ENCODE peak calls at places on chromosomes 3 and 15, in ten cellular contexts. U is AG04450, S is MG63, P is tibial nerve, N is H9, O is tibial artery, X is IMR-90, W is lower lobe of right lung, J is transverse colon, I is neural progenitor cell. T is an unnamed sample.

GRCh38 chr3:130491431-130491830 is 25.5 kb upstream of the COL6A6 start:
- DNase-seq in X (no peak), N (no peak), P (no peak), S (no peak), U (no peak), J (no peak), W (no peak), I (no peak), O (no peak), T (no peak)

GRCh38 chr3:140505256-140505655 is 172.6 kb upstream of the TRIM42 start:
- DNase-seq in I (peak; percentile 58), S (no peak), N (no peak), U (no peak), J (no peak), P (peak; percentile 26), O (no peak), X (no peak), W (no peak), T (no peak)

GRCh38 chr3:94776401-94776915 is 713.6 kb downstream of the NSUN3 start:
- DNase-seq in U (no peak), O (no peak), X (no peak), N (no peak), I (no peak), J (no peak), S (no peak), P (no peak), W (no peak), T (no peak)

GRCh38 chr3:48974076-48974864 is 15.8 kb upstream of the P4HTM start:
- DNase-seq in J (no peak), S (no peak), N (no peak), O (peak; percentile 15), W (no peak), U (no peak), I (no peak), P (no peak), X (no peak), T (no peak)

GRCh38 chr15:85282504-85283115 is 97.8 kb upstream of the AKAP13 start:
- DNase-seq in P (no peak), I (no peak), S (peak; percentile 89), U (peak; percentile 27), O (no peak), N (no peak), W (no peak), J (no peak), X (peak; percentile 71), T (no peak)

GRCh38 chr3:105866656-105867653 is 1.9 kb downstream of the CBLB start:
- DNase-seq in U (no peak), J (no peak), O (no peak), N (no peak), X (peak; percentile 40), W (no peak), I (peak; percentile 7), S (no peak), P (peak; percentile 40), T (no peak)

GRCh38 chr3:8443829-8444791 is 57.5 kb upstream of the LMCD1 start:
- DNase-seq in J (peak; percentile 88), N (peak; percentile 81), X (peak; percentile 99), I (peak; percentile 84), U (peak; percentile 96), P (peak; percentile 56), S (peak; percentile 88), O (peak; percentile 93), W (peak; percentile 92), T (peak; percentile 88)

GRCh38 chr15:85380860-85381535 is 595 bp downstream of the AKAP13 start:
- DNase-seq in J (peak; percentile 66), S (peak; percentile 59), I (peak; percentile 90), U (no peak), N (no peak), P (peak; percentile 22), W (peak; percentile 75), X (no peak), O (peak; percentile 75), T (peak; percentile 53)

GRCh38 chr15:40470423-40471104 is at the start of gene CHST14:
- DNase-seq in N (peak; percentile 74), P (peak; percentile 44), I (peak; percentile 82), S (peak; percentile 49), J (peak; percentile 64), X (peak; percentile 43), W (peak; percentile 69), O (peak; percentile 79), U (no peak), T (peak; percentile 92)

GRCh38 chr3:65854606-65855304 is 184.0 kb downstream of the MAGI1 start:
- DNase-seq in N (no peak), I (no peak), U (no peak), P (no peak), J (peak; percentile 66), X (peak; percentile 47), W (no peak), S (no peak), O (no peak), T (no peak)

GRCh38 chr3:52385157-52385556 is 59.7 kb downstream of the SEMA3G start:
- DNase-seq in X (peak; percentile 41), N (peak; percentile 93), P (no peak), J (no peak), S (peak; percentile 5), I (peak; percentile 90), O (no peak), U (no peak), W (no peak), T (no peak)

DNA sequence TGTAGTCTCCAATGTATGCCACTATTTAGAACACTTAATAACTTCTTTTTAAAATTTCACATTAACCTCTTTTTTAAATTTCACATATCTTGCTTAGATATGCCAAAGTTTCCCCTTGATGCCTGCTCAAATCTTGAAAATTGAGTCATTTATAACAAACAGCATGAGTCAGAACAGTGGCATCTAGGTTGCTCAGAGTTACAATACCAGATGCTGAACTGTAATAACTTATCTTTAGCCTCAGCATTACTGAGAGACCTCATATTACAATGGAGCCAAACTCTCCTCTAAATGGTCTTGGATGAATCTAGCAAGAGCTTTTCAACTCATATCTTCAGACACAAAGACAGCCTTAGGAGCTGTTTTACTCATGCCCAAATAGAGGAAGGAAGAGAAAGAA is 439.3 kb upstream of the ARPP21 start:
- DNase-seq in W (no peak), S (no peak), P (no peak), J (no peak), N (no peak), I (no peak), X (no peak), O (no peak), U (no peak), T (no peak)
- H3K9me3 ChIP-seq in W (no peaks in the 10 kb centered on the region), S (no peaks in the 10 kb centered on the region), P (no peaks in the 10 kb centered on the region), J (no peaks in the 10 kb centered on the region), N (no peaks in the 10 kb centered on the region), I (no peaks in the 10 kb centered on the region), X (peaks cover 6% of the 10 kb centered on the region), O (no peaks in the 10 kb centered on the region), U (no peaks in the 10 kb centered on the region), T (no peaks in the 10 kb centered on the region)

GRCh38 chr3:31589228-31589627 is 56.5 kb downstream of the STT3B start:
- DNase-seq in W (no peak), N (no peak), O (no peak), P (no peak), X (no peak), J (no peak), S (no peak), I (no peak), U (no peak), T (no peak)
- H3K9me3 ChIP-seq in W (peaks cover 12% of the 10 kb centered on the region), N (peaks cover 8% of the 10 kb centered on the region), O (peaks cover 6% of the 10 kb centered on the region), P (peaks cover 25% of the 10 kb centered on the region), X (peaks cover 2% of the 10 kb centered on the region), J (peaks cover 8% of the 10 kb centered on the region), S (peaks cover 4% of the 10 kb centered on the region), I (peaks cover 12% of the 10 kb centered on the region), U (no peaks in the 10 kb centered on the region), T (no peaks in the 10 kb centered on the region)

GRCh38 chr3:150691414-150692040 is 12.2 kb downstream of the ERICH6 start:
- DNase-seq in X (no peak), O (no peak), S (no peak), J (no peak), N (no peak), W (no peak), I (peak; percentile 15), U (no peak), P (no peak), T (no peak)
- H3K9me3 ChIP-seq in X (peaks cover 3% of the 10 kb centered on the region), O (no peaks in the 10 kb centered on the region), S (no peaks in the 10 kb centered on the region), J (no peaks in the 10 kb centered on the region), N (peaks cover 10% of the 10 kb centered on the region), W (peaks cover 7% of the 10 kb centered on the region), I (peaks cover 37% of the 10 kb centered on the region), U (no peaks in the 10 kb centered on the region), P (no peaks in the 10 kb centered on the region), T (no peaks in the 10 kb centered on the region)

DNA sequence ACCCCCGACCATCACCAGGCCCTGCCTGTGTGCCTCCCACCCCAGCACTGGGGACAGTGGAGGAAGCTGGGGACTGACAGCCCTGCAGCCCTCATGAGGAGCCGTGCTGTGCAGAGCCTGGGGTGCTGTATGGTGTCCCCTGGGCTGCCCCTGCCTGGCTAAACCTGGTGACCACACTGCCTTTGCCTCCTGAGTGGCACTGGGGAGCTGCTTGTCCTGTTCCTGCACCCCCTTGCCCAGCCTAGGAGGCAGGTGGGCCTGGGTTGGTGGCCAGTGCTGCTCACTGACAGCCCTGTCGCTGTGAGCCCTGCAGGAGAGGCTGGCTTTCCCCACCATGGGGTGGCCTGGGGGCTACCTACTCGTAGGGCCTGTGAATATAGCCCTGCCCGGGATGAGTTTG is 159.4 kb downstream of the NSMCE3 start:
- DNase-seq in S (no peak), P (no peak), I (no peak), J (no peak), N (no peak), W (no peak), O (no peak), X (no peak), U (no peak), T (peak; percentile 58)
- H3K9me3 ChIP-seq in S (no peaks in the 10 kb centered on the region), P (no peaks in the 10 kb centered on the region), I (no peaks in the 10 kb centered on the region), J (no peaks in the 10 kb centered on the region), N (no peaks in the 10 kb centered on the region), W (no peaks in the 10 kb centered on the region), O (no peaks in the 10 kb centered on the region), X (no peaks in the 10 kb centered on the region), U (no peaks in the 10 kb centered on the region), T (no peaks in the 10 kb centered on the region)

DNA sequence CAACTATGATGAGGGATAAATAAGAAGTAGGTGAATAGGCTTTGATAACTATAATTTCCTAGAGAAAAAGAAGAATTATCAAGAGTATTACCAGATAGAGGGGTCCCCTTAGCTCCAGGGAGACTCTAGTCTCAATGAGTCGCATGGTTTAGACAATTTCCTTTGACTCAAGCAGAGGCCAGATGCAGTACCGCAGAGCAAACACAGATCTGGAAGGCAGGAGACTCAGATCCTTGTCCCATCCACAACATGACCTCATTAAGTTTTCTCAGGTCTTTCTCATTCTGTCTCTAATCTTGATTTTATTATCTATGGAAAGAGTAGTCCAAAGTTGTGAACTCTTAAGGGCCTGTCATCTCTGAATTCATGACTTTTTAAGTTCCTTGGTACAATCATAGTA is 987.9 kb downstream of the NTRK3 start:
- DNase-seq in U (peak; percentile 2), I (no peak), J (no peak), X (no peak), S (no peak), W (no peak), O (no peak), N (no peak), P (no peak), T (no peak)
- H3K9me3 ChIP-seq in U (no peaks in the 10 kb centered on the region), I (no peaks in the 10 kb centered on the region), J (peaks cover 3% of the 10 kb centered on the region), X (peaks cover 4% of the 10 kb centered on the region), S (no peaks in the 10 kb centered on the region), W (peaks cover 5% of the 10 kb centered on the region), O (peaks cover 6% of the 10 kb centered on the region), N (no peaks in the 10 kb centered on the region), P (no peaks in the 10 kb centered on the region), T (no peaks in the 10 kb centered on the region)

T was measured in left lung.